ENCODE peak calls at places on chromosomes 16 and 17, in six cellular contexts. G is sigmoid colon, K is ascending aorta, W is left ventricle myocardium inferior, L is fibroblast of mammary gland, O is bronchial epithelial cell. N is an unnamed sample.

GRCh38 chr17:76948726-76949342 is 80.6 kb downstream of the MGAT5B start:
- DNase-seq in O (no peak), L (no peak), G (no peak), W (no peak), K (no peak), N (no peak)

GRCh38 chr16:15721018-15721417 is 71.0 kb downstream of the NDE1 start:
- DNase-seq in O (no peak), K (no peak), G (no peak), W (no peak), L (no peak), N (no peak)

GRCh38 chr17:61487161-61487654 is 35.0 kb downstream of the TBX4 start:
- DNase-seq in G (no peak), O (no peak), W (no peak), L (peak), K (peak), N (no peak)

GRCh38 chr16:81036751-81037350 is 1.2 kb downstream of the ATMIN start:
- DNase-seq in O (peak), L (peak), K (no peak), G (no peak), W (no peak), N (peak)

GRCh38 chr17:82960419-82961271 is 118.8 kb upstream of the METRNL start:
- DNase-seq in G (peak), W (peak), L (no peak), O (no peak), K (no peak), N (no peak)

GRCh38 chr17:43442711-43443110 is 41.1 kb upstream of the DHX8 start:
- DNase-seq in O (peak), K (no peak), G (no peak), W (no peak), L (peak), N (peak)

GRCh38 chr17:79752175-79752574 is 21.4 kb downstream of the ENPP7 start:
- DNase-seq in L (no peak), G (no peak), K (no peak), O (no peak), W (no peak), N (no peak)

GRCh38 chr16:27779719-27780161 is 229.8 kb downstream of the KATNIP start:
- DNase-seq in O (peak), K (no peak), W (no peak), G (no peak), L (peak), N (peak)

GRCh38 chr17:65062168-65062915 is 5.8 kb upstream of the GNA13 start:
- DNase-seq in O (peak), K (no peak), W (no peak), G (peak), L (peak), N (no peak)

GRCh38 chr17:17840751-17841591 is 4.2 kb upstream of the SREBF1 start:
- DNase-seq in K (no peak), O (peak), G (no peak), L (peak), W (no peak), N (peak)

GRCh38 chr16:85673529-85674417 is 15.0 kb downstream of the GINS2 start:
- DNase-seq in O (peak), L (peak), G (no peak), W (peak), K (no peak), N (peak)

DNA sequence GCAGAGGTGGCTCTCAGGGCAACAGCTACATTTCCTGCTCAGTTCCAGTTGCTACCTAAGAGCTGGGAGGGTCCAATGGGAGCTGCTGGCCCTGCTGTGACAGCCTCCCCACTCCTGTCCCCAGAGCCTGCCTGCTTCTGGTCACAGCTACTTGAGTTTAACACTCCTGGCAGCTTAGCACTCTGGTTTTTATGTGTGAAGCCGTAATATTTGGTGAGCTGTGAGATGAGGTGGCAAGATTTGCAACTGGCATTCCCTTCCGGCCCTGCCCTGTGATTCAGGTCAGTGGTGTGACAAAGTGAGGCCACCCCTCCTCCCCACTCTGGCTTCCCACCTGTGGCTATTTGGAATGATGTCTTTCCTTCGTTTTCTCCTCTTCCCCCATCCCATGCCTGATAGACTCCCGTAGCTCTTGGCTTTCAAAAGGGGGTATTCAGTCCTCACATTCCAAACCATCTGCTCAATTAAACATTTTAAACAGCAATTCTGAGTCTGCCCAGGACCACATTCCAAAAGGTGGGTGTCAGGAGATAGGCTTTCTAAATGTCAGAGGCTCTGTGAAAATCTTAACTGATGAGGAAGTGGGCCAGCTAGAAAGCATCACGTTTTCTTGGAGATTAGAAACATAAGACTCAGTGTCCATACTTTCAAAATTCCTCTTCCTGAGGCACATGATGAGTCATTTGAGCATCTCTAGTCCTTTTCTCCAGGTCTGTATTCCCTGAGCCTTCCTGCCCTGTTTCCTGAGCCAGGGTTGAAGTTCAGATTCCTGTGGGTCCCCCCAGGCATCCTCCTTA is 42.7 kb upstream of the SKAP1 start:
- DNase-seq in L (peak), K (no peak), O (peak), W (no peak), G (no peak), N (peak)
- H3K4me3 ChIP-seq in L (no peak), K (no peak), O (no peak), W (no peak), G (no peak), N (no peak)

GRCh38 chr17:59893617-59894100 is 738 bp downstream of the RPS6KB1 start:
- DNase-seq in W (no peak), G (no peak), O (peak), L (peak), K (peak), N (peak)

GRCh38 chr17:59901604-59902003 is 8.7 kb downstream of the RPS6KB1 start:
- DNase-seq in G (no peak), W (no peak), L (no peak), K (no peak), O (no peak), N (no peak)

GRCh38 chr17:59897090-59897489 is 4.2 kb downstream of the RPS6KB1 start:
- DNase-seq in L (peak), G (no peak), O (no peak), W (no peak), K (no peak), N (peak)

GRCh38 chr17:59903455-59903854 is 10.5 kb downstream of the RPS6KB1 start:
- DNase-seq in K (no peak), L (no peak), W (no peak), O (no peak), G (no peak), N (no peak)

GRCh38 chr17:59899099-59899498 is 6.2 kb downstream of the RPS6KB1 start:
- DNase-seq in G (no peak), W (no peak), L (peak), O (peak), K (no peak), N (peak)
- TF ChIP-seq CTCF in G (no peak), W (peak), L (peak), O (peak), K (peak), N (no peak)

GRCh38 chr16:10552998-10553491 is 27.4 kb downstream of the EMP2 start:
- DNase-seq in L (no peak), O (no peak), G (no peak), W (peak), K (peak), N (no peak)
- H3K4me3 ChIP-seq in L (no peak), O (no peak), G (no peak), W (peak), K (no peak), N (no peak)

GRCh38 chr17:48605409-48605864 is 651 bp upstream of the HOXB6 start:
- DNase-seq in K (no peak), W (no peak), O (no peak), L (no peak), G (no peak), N (no peak)

GRCh38 chr17:48606892-48607241 is 2.1 kb upstream of the HOXB6 start:
- DNase-seq in O (no peak), G (no peak), W (no peak), L (no peak), K (no peak), N (no peak)

GRCh38 chr17:48605991-48606891 is 1.5 kb upstream of the HOXB6 start:
- DNase-seq in K (no peak), O (no peak), G (no peak), L (no peak), W (no peak), N (no peak)

GRCh38 chr17:48603959-48604769 is 622 bp downstream of the HOXB6 start:
- DNase-seq in G (no peak), K (peak), L (peak), O (no peak), W (no peak), N (no peak)

DNA sequence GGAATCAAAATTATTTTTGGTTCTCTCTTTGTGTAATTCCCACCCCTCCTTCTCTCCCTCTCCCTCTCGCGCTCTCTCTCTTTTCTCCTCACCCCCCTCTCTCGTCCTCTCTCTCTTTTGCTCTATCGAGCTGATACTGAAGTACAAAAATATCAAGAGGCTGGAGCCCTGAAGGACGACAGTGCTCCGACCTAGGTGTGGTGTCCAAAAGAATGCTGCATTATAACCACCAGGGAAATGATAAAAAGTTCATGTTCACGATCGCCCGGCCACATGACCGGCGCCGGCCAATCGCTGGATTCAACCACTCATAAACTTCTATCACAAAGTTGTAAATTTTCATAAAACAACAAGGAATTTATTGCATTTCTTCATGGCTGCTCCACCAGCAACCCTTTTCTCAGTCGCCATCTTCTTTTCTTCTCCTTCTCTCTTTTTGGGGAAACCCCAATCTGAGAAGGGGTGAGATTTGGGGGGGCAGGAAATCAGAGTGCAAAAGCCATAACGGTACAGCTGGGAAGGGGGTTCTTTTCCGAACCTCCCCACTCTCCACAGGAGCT is at the start of gene HOXB6:
- DNase-seq in G (no peak), W (no peak), L (peak), K (peak), O (no peak), N (no peak)
- TF ChIP-seq CTCF in G (no peak), W (no peak), L (no peak), K (no peak), O (no peak), N (no peak)

DNA sequence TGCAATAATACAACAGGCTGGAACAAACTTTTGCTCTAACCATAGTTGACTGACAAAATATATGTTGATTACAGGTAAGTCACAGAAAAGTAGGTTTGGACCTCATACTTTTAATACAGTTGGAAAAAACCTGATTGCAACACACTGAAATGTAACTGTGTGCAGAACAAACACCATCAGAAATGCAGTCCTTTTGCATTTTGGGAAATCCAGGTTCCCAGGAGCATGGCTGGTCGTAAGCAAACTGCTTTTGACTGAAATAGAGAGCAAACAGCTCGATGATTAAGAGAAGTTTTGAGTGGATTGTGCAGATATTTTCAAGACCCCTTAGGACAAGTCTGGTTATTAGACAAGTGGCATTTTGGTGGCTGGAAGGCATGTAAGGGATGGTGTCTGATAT is 8.0 kb downstream of the IGF2BP1 start:
- DNase-seq in W (no peak), O (no peak), G (no peak), L (no peak), K (no peak), N (no peak)
- H3K4me3 ChIP-seq in W (no peak), O (no peak), G (no peak), L (no peak), K (no peak), N (no peak)